ENCODE peak calls at places on chromosomes 3 and 15, in seven cellular contexts. Q, Z, B, W, D, J and N are unnamed samples. For H3K27me3, the result is how much of the 10 kb centered on the place peaks cover.

GRCh38 chr3:101878589-101878988 is 29.3 kb downstream of the NFKBIZ start:
- DNase-seq in Q (no peak), Z (no peak), B (no peak), W (no peak), D (no peak), J (no peak), N (no peak)

GRCh38 chr3:95615592-95616310 is 1198.6 kb upstream of the EPHA6 start:
- DNase-seq in Q (no peak), Z (no peak), B (no peak), W (no peak), D (no peak), J (no peak), N (no peak)

GRCh38 chr15:67126551-67127333 is 61.3 kb downstream of the SMAD3 start:
- DNase-seq in Q (no peak), Z (no peak), B (no peak), W (no peak), D (no peak), J (no peak), N (no peak)

GRCh38 chr3:172709776-172710708 is 825 bp downstream of the NCEH1 start:
- DNase-seq in Q (no peak), Z (peak), B (no peak), W (peak), D (peak), J (no peak), N (peak)

GRCh38 chr15:55695432-55695831 is 47.5 kb downstream of the PRTG start:
- DNase-seq in Q (no peak), Z (peak), B (no peak), W (no peak), D (no peak), J (no peak), N (no peak)

GRCh38 chr3:3353153-3353552 is 173.7 kb upstream of the CRBN start:
- DNase-seq in Q (no peak), Z (no peak), B (no peak), W (no peak), D (no peak), J (no peak), N (no peak)

GRCh38 chr15:85380860-85381535 is 595 bp downstream of the AKAP13 start:
- DNase-seq in Q (no peak), Z (no peak), B (peak), W (peak), D (peak), J (no peak), N (no peak)

GRCh38 chr3:182516597-182517336 is 276.5 kb upstream of the ATP11B start:
- DNase-seq in Q (no peak), Z (no peak), B (no peak), W (no peak), D (no peak), J (no peak), N (no peak)

GRCh38 chr3:156787015-156787414 is 39.1 kb upstream of the LEKR1 start:
- DNase-seq in Q (no peak), Z (no peak), B (no peak), W (no peak), D (no peak), J (no peak), N (no peak)

GRCh38 chr3:21274000-21274671 is 476.9 kb downstream of the ZNF385D start:
- DNase-seq in Q (no peak), Z (peak), B (no peak), W (no peak), D (peak), J (no peak), N (peak)

GRCh38 chr15:92167413-92167950 is 226.2 kb upstream of the ST8SIA2 start:
- DNase-seq in Q (no peak), Z (no peak), B (no peak), W (no peak), D (no peak), J (no peak), N (no peak)

GRCh38 chr3:183275418-183275817 is 22.4 kb downstream of the B3GNT5 start:
- DNase-seq in Q (no peak), Z (peak), B (no peak), W (no peak), D (peak), J (no peak), N (peak)

GRCh38 chr3:186618318-186618938 is 5.6 kb downstream of the AHSG start:
- DNase-seq in Q (no peak), Z (no peak), B (no peak), W (no peak), D (no peak), J (no peak), N (no peak)

GRCh38 chr3:139127101-139127500 is 82.4 kb upstream of the PRR23C start:
- DNase-seq in Q (peak), Z (peak), B (no peak), W (no peak), D (peak), J (no peak), N (peak)

GRCh38 chr3:12175137-12175593 is 16.5 kb upstream of the TIMP4 start:
- DNase-seq in Q (no peak), Z (peak), B (no peak), W (no peak), D (no peak), J (no peak), N (no peak)

GRCh38 chr3:194204036-194204792 is 68.3 kb downstream of the HES1 start:
- DNase-seq in Q (no peak), Z (no peak), B (no peak), W (no peak), D (no peak), J (no peak), N (no peak)

GRCh38 chr3:188358787-188359493 is 205.0 kb downstream of the LPP start:
- DNase-seq in Q (no peak), Z (no peak), B (no peak), W (no peak), D (no peak), J (no peak), N (no peak)

GRCh38 chr3:62184559-62184958 is 188.8 kb downstream of the FEZF2 start:
- DNase-seq in Q (no peak), Z (no peak), B (no peak), W (no peak), D (peak), J (no peak), N (peak)

GRCh38 chr3:153259956-153260355 is 97.9 kb downstream of the RAP2B start:
- DNase-seq in Q (no peak), Z (no peak), B (no peak), W (no peak), D (no peak), J (no peak), N (peak)

GRCh38 chr3:77338195-77338594 is 298.3 kb downstream of the ROBO2 start:
- DNase-seq in Q (no peak), Z (no peak), B (no peak), W (no peak), D (no peak), J (no peak), N (no peak)

GRCh38 chr3:152405915-152406802 is 137.4 kb downstream of the MBNL1 start:
- DNase-seq in Q (peak), Z (peak), B (no peak), W (no peak), D (peak), J (no peak), N (peak)

GRCh38 chr3:23877324-23877980 is 39.3 kb downstream of the NKIRAS1 start:
- DNase-seq in Q (no peak), Z (peak), B (no peak), W (peak), D (peak), J (no peak), N (peak)

GRCh38 chr15:64152507-64153387 is 1.2 kb downstream of the SNX22 start:
- DNase-seq in Q (no peak), Z (no peak), B (no peak), W (peak), D (no peak), J (no peak), N (no peak)

GRCh38 chr15:98872777-98873176 is 134.8 kb downstream of the PGPEP1L start:
- DNase-seq in Q (no peak), Z (no peak), B (no peak), W (no peak), D (no peak), J (no peak), N (peak)

GRCh38 chr3:66598168-66598567 is 97.3 kb upstream of the LRIG1 start:
- DNase-seq in Q (no peak), Z (peak), B (no peak), W (no peak), D (no peak), J (no peak), N (no peak)

GRCh38 chr3:191329654-191330308 is 545 bp downstream of the UTS2B start:
- DNase-seq in Q (no peak), Z (peak), B (no peak), W (peak), D (peak), J (no peak), N (peak)

GRCh38 chr15:92617197-92618037 is 38.2 kb downstream of the FAM174B start:
- DNase-seq in Q (peak), Z (peak), B (no peak), W (peak), D (peak), J (no peak), N (peak)

GRCh38 chr3:185712337-185712736 is 112.5 kb downstream of the IGF2BP2 start:
- DNase-seq in Q (no peak), Z (peak), B (no peak), W (no peak), D (no peak), J (no peak), N (no peak)

GRCh38 chr15:90954712-90955671 is at the start of gene RCCD1:
- DNase-seq in Q (peak), Z (peak), B (peak), W (peak), D (peak), J (peak), N (peak)

GRCh38 chr3:128620268-128620691 is 30.3 kb downstream of the RPN1 start:
- DNase-seq in Q (no peak), Z (no peak), B (no peak), W (no peak), D (no peak), J (no peak), N (no peak)

GRCh38 chr15:70294906-70295305 is 197.2 kb upstream of the TLE3 start:
- DNase-seq in Q (no peak), Z (no peak), B (no peak), W (no peak), D (no peak), J (no peak), N (no peak)

GRCh38 chr3:149657458-149657795 is 398 bp downstream of the WWTR1 start:
- DNase-seq in Q (no peak), Z (peak), B (no peak), W (peak), D (peak), J (no peak), N (peak)

GRCh38 chr3:191383104-191383503 is 52.8 kb upstream of the UTS2B start:
- DNase-seq in Q (peak), Z (peak), B (no peak), W (no peak), D (peak), J (no peak), N (no peak)

GRCh38 chr3:27171113-27171512 is 198.1 kb downstream of the NEK10 start:
- DNase-seq in Q (no peak), Z (no peak), B (no peak), W (no peak), D (no peak), J (no peak), N (no peak)

GRCh38 chr3:117666827-117667226 is 957.2 kb downstream of the TUSC7 start:
- DNase-seq in Q (no peak), Z (peak), B (no peak), W (no peak), D (no peak), J (no peak), N (no peak)

GRCh38 chr3:141377377-141377776 is 9.1 kb downstream of the ZBTB38 start:
- DNase-seq in Q (no peak), Z (no peak), B (no peak), W (no peak), D (no peak), J (no peak), N (no peak)

GRCh38 chr3:159877924-159878323 is 110.7 kb upstream of the IL12A start:
- DNase-seq in Q (no peak), Z (peak), B (no peak), W (no peak), D (no peak), J (no peak), N (peak)

GRCh38 chr3:194814878-194815357 is 129.2 kb downstream of the FAM43A start:
- DNase-seq in Q (no peak), Z (peak), B (no peak), W (no peak), D (no peak), J (no peak), N (no peak)

GRCh38 chr3:197952440-197952839 is 2.5 kb downstream of the RPL35A start:
- DNase-seq in Q (no peak), Z (no peak), B (no peak), W (no peak), D (no peak), J (no peak), N (no peak)
- H3K4me3 ChIP-seq in Q (no peak), Z (no peak), B (no peak), W (no peak), D (no peak), J (no peak), N (no peak)

DNA sequence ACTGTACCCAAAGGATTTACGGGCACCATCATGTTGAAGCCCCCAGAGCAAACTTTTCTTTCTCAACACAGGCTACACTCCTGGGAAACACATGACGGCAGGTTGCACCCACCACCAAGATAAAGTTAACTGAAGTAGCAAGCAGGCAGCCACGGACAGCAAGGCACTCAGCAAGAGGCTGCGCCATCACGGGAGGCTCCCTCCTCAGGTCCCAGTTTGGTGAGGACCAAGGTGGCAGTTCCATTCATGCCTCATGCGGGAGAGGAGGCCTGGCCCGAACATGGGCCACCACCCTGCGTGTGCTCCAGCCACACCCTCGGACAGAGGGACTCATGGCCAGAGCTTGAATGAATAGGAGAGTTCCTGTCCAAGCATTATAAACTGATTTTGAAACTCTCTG is 6.8 kb downstream of the ADCY5 start:
- DNase-seq in Q (no peak), Z (no peak), B (no peak), W (no peak), D (no peak), J (no peak), N (no peak)
- H3K27me3 ChIP-seq in Q (half or more), Z (half or more), B (under half), W (under half), D (under half), J (under half), N (under half)

GRCh38 chr3:122943828-122944190 is 83.8 kb downstream of the SEMA5B start:
- DNase-seq in Q (no peak), Z (no peak), B (no peak), W (no peak), D (no peak), J (no peak), N (no peak)

GRCh38 chr3:122940628-122941086 is 86.9 kb downstream of the SEMA5B start:
- DNase-seq in Q (no peak), Z (no peak), B (no peak), W (no peak), D (peak), J (no peak), N (no peak)

GRCh38 chr3:122942937-122943827 is 84.4 kb downstream of the SEMA5B start:
- DNase-seq in Q (peak), Z (peak), B (no peak), W (peak), D (peak), J (peak), N (peak)

GRCh38 chr3:122942241-122942640 is 85.3 kb downstream of the SEMA5B start:
- DNase-seq in Q (no peak), Z (no peak), B (no peak), W (no peak), D (no peak), J (no peak), N (peak)

GRCh38 chr3:122941233-122942206 is 86.0 kb downstream of the SEMA5B start:
- DNase-seq in Q (no peak), Z (no peak), B (no peak), W (no peak), D (no peak), J (no peak), N (no peak)
- TF ChIP-seq CTCF in Q (peak), Z (peak), B (peak), W (no peak), D (peak), J (peak), N (peak)

GRCh38 chr3:31275583-31275982 is 257.1 kb upstream of the STT3B start:
- DNase-seq in Q (no peak), Z (no peak), B (no peak), W (no peak), D (no peak), J (no peak), N (no peak)
- H3K4me3 ChIP-seq in Q (no peak), Z (no peak), B (no peak), W (no peak), D (no peak), J (no peak), N (no peak)

DNA sequence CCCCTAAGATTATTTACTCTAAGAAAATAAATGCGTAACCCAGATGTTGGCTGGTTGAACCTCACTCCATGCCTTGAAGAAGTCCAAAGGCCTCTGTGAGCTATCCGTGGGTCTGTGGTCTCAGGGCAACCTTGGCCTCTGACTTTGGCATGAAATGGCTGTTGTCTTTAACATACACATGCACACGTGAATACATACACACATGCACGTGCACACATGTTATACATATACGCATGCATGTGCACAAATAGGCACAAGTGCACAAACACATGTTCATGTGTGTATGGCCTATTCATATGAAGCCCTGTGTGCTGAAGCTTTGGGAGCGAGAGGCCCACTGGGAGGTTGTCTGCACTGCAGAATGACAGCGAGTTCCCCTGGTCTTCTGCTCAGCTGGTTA is 50.8 kb downstream of the KLF15 start:
- DNase-seq in Q (no peak), Z (no peak), B (peak), W (no peak), D (no peak), J (no peak), N (no peak)
- H3K27me3 ChIP-seq in Q (under half), Z (under half), B (under half), W (under half), D (under half), J (under half), N (under half)

GRCh38 chr15:81939604-81940440 is 106.0 kb downstream of the MEX3B start:
- DNase-seq in Q (peak), Z (peak), B (no peak), W (no peak), D (peak), J (peak), N (peak)
- TF ChIP-seq CTCF in Q (peak), Z (peak), B (peak), W (no peak), D (peak), J (peak), N (peak)

DNA sequence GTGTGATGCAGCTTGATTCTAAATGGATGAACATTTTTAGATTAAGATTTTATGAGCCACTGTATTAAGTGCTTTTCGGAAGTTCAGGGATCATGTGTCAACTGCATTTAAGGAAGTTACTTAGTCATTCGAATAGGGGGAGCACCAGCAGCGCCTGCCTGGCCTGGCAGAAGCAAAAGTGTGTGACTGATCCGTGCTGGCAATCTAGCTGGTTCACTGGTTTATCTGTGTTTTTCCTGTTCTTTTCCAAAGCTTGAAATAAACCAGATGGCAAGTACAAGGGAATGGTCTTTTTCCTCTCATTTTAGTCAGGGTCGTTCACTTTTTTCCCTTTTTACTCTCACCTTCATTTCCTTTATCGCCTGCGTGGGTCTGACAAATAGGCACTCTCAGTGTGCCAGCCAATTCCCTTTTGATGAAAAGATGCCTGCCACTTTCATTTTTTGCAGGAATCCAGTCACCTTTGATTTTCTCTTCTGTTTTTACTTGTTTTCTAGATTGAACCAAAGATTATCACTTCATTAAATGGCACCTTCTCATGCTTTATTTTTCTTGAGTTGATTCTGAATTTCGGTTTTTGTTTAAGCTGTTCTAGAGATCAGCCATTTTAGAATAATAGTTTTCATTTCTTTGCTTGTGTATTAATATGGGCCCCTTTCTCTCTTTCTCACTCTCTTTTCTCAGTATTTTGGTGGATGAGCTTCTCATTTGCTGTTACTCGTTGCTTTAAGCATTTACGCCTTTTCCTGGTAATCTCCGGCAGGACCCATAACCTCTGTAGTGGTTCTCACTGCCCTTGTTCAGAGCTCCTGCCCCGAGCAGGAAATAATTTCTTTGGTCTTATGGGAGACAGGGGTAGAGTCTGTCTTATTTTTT is 2.8 kb downstream of the ABHD2 start:
- DNase-seq in Q (no peak), Z (peak), B (peak), W (peak), D (peak), J (no peak), N (peak)
- H3K4me3 ChIP-seq in Q (peak), Z (peak), B (peak), W (no peak), D (no peak), J (no peak), N (peak)

DNA sequence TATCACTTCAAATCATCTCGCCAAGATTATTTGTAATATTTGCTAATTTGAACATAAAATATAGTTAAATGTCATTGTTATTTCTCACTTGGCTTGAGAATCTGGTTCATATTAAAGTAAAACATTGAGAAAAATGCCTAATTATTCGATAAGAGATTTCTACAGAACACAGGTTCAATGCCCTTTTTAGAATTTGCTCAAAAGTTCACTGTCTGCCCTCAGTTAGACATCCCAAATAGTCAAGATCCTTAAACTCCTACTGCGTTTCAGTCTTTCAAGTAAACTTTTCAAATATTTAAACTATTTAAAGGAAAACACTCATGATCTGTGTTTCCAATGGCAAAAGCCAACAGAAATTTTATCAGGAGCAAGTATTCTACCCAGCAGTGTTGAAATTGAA is 204.1 kb upstream of the AGTR1 start:
- DNase-seq in Q (no peak), Z (no peak), B (no peak), W (no peak), D (no peak), J (no peak), N (no peak)
- H3K27me3 ChIP-seq in Q (under half), Z (under half), B (under half), W (under half), D (under half), J (under half), N (under half)